ENCODE peak calls at places on chromosomes 6 and 20, in six cellular contexts. M, D, Y, K, E and G are unnamed samples.

GRCh38 chr6:54846243-54846856 is at the start of gene FAM83B:
- DNase-seq in M (no peak), D (no peak), Y (no peak), K (peak; percentile 82), E (no peak), G (no peak)

GRCh38 chr6:98927534-98927933 is 20.2 kb downstream of the FBXL4 start:
- DNase-seq in M (no peak), D (no peak), Y (no peak), K (no peak), E (no peak), G (no peak)

GRCh38 chr6:110509617-110510231 is 33.3 kb upstream of the SLC22A16 start:
- DNase-seq in M (peak; percentile 89), D (no peak), Y (no peak), K (no peak), E (no peak), G (no peak)

GRCh38 chr6:37170273-37171140 is 555 bp downstream of the PIM1 start:
- DNase-seq in M (peak; percentile 28), D (peak; percentile 58), Y (peak; percentile 61), K (peak; percentile 72), E (peak; percentile 27), G (peak; percentile 36)

GRCh38 chr6:63598251-63599036 is 26.2 kb downstream of the LOC128125822 start:
- DNase-seq in M (peak; percentile 49), D (peak; percentile 76), Y (peak; percentile 63), K (peak; percentile 87), E (peak; percentile 46), G (peak; percentile 84)

GRCh38 chr6:125022391-125022989 is 60.3 kb downstream of the RNF217 start:
- DNase-seq in M (no peak), D (no peak), Y (no peak), K (no peak), E (no peak), G (no peak)

GRCh38 chr6:111661541-111662041 is 55.9 kb upstream of the TRAF3IP2 start:
- DNase-seq in M (no peak), D (no peak), Y (no peak), K (peak; percentile 80), E (no peak), G (no peak)

GRCh38 chr6:72616406-72617015 is 5.4 kb upstream of the KCNQ5 start:
- DNase-seq in M (peak; percentile 60), D (no peak), Y (no peak), K (peak; percentile 67), E (no peak), G (peak; percentile 35)

GRCh38 chr20:15265910-15266309 is 928.5 kb upstream of the FLRT3 start:
- DNase-seq in M (no peak), D (no peak), Y (no peak), K (no peak), E (no peak), G (no peak)

GRCh38 chr6:108432792-108433191 is 127.9 kb upstream of the FOXO3 start:
- DNase-seq in M (no peak), D (no peak), Y (no peak), K (no peak), E (no peak), G (no peak)

GRCh38 chr6:98823845-98824162 is 10.6 kb upstream of the POU3F2 start:
- DNase-seq in M (no peak), D (no peak), Y (no peak), K (peak; percentile 59), E (no peak), G (peak; percentile 16)

GRCh38 chr20:53162251-53162835 is 190.2 kb downstream of the TSHZ2 start:
- DNase-seq in M (peak; percentile 47), D (no peak), Y (peak; percentile 45), K (peak; percentile 87), E (no peak), G (no peak)

GRCh38 chr6:31899882-31900722 is 1.8 kb downstream of the ZBTB12 start:
- DNase-seq in M (no peak), D (no peak), Y (peak; percentile 31), K (no peak), E (no peak), G (no peak)

GRCh38 chr6:125846292-125847024 is 55.7 kb downstream of the NCOA7 start:
- DNase-seq in M (no peak), D (no peak), Y (no peak), K (no peak), E (no peak), G (no peak)

GRCh38 chr6:168967556-168967955 is 286.1 kb downstream of the THBS2 start:
- DNase-seq in M (no peak), D (no peak), Y (no peak), K (no peak), E (no peak), G (no peak)